ENCODE peak calls at places on chromosome 20, in nine cellular contexts. Y is dorsolateral prefrontal cortex; P is HepG2; D is neuronal stem cell; V is naive thymus-derived CD4-positive, alpha-beta T cell; E is prostate gland; Q is mesenchymal stem cell; G is psoas muscle; K is A549. S is an unnamed sample.

GRCh38 chr20:37968726-37969401 is 64.4 kb downstream of the TTI1 start:
- DNase-seq in Q (peak; percentile 28), P (no peak), Y (no peak), V (no peak), G (no peak), D (no peak), E (no peak), K (peak; percentile 13), S (no peak)

GRCh38 chr20:21352703-21353102 is 44.6 kb downstream of the NKX2-4 start:
- DNase-seq in G (no peak), P (peak; percentile 51), E (no peak), Q (peak; percentile 54), K (no peak), V (no peak), Y (no peak), D (no peak), S (no peak)

GRCh38 chr20:50995506-50995905 is 27.4 kb downstream of the KCNG1 start:
- DNase-seq in G (no peak), D (no peak), P (no peak), E (no peak), Q (peak; percentile 44), K (no peak), V (no peak), Y (no peak), S (no peak)

GRCh38 chr20:20225325-20225724 is 142.6 kb upstream of the INSM1 start:
- DNase-seq in D (no peak), V (no peak), G (no peak), E (no peak), K (no peak), P (no peak), Q (no peak), Y (no peak), S (no peak)

GRCh38 chr20:38880952-38881735 is 45.1 kb upstream of the FAM83D start:
- DNase-seq in G (no peak), K (no peak), Q (no peak), Y (peak; percentile 61), V (no peak), D (no peak), E (no peak), P (no peak), S (no peak)

GRCh38 chr20:37902504-37903313 is at the start of gene VSTM2L:
- DNase-seq in D (no peak), Y (peak; percentile 46), E (no peak), K (peak; percentile 82), Q (peak; percentile 28), P (no peak), G (no peak), V (no peak), S (peak; percentile 11)

GRCh38 chr20:52190437-52191131 is 995 bp downstream of the ZFP64 start:
- DNase-seq in D (no peak), K (peak; percentile 46), G (no peak), E (peak; percentile 19), Y (peak; percentile 23), Q (peak; percentile 55), P (peak; percentile 57), V (peak; percentile 30), S (peak; percentile 8)

GRCh38 chr20:3766381-3766780 is 1.2 kb downstream of the ADISSP start:
- DNase-seq in V (no peak), Y (no peak), K (no peak), D (no peak), G (no peak), E (no peak), Q (no peak), P (no peak), S (no peak)

GRCh38 chr20:16761305-16761829 is 13.2 kb downstream of the OTOR start:
- DNase-seq in G (no peak), K (peak; percentile 83), P (peak; percentile 77), E (peak; percentile 45), D (peak; percentile 59), Y (peak; percentile 33), Q (peak; percentile 73), V (peak; percentile 37), S (peak; percentile 13)

GRCh38 chr20:20710443-20710842 is 2.0 kb downstream of the RALGAPA2 start:
- DNase-seq in V (no peak), P (no peak), E (no peak), D (no peak), G (no peak), Q (no peak), Y (no peak), K (no peak), S (no peak)

GRCh38 chr20:17594443-17594842 is 24.6 kb downstream of the DSTN start:
- DNase-seq in G (no peak), Y (no peak), D (no peak), V (no peak), E (peak; percentile 93), Q (peak; percentile 77), K (no peak), P (no peak), S (no peak)

GRCh38 chr20:59385461-59385860 is 85.0 kb downstream of the EDN3 start:
- DNase-seq in Q (no peak), P (no peak), D (no peak), V (peak; percentile 37), K (peak; percentile 44), Y (no peak), E (no peak), G (no peak), S (peak; percentile 7)

GRCh38 chr20:40838516-40838915 is 149.5 kb upstream of the MAFB start:
- DNase-seq in G (no peak), Q (no peak), Y (no peak), E (no peak), D (no peak), K (no peak), P (no peak), V (no peak), S (no peak)

GRCh38 chr20:40844285-40844684 is 155.2 kb upstream of the MAFB start:
- DNase-seq in Y (no peak), V (no peak), P (no peak), Q (no peak), G (no peak), D (no peak), E (no peak), K (no peak), S (no peak)

GRCh38 chr20:40848530-40848929 is 159.5 kb upstream of the MAFB start:
- DNase-seq in Y (no peak), Q (no peak), D (no peak), V (no peak), E (no peak), P (no peak), G (no peak), K (no peak), S (no peak)

GRCh38 chr20:40843251-40843650 is 154.2 kb upstream of the MAFB start:
- DNase-seq in Y (no peak), V (no peak), D (no peak), G (no peak), K (no peak), E (no peak), Q (no peak), P (no peak), S (no peak)
- H3K27ac ChIP-seq in Y (no peak overlapping the region), V (no peak overlapping the region), D (no peak overlapping the region), G (no peak overlapping the region), K (no peak overlapping the region), E (no peak overlapping the region), Q (no peak overlapping the region), P (no peak overlapping the region), S (no peak overlapping the region)

GRCh38 chr20:62358171-62358719 is 8.9 kb downstream of the LAMA5 start:
- DNase-seq in Y (no peak), K (peak; percentile 77), E (peak; percentile 64), Q (no peak), P (no peak), D (no peak), G (peak; percentile 92), V (no peak), S (no peak)
- H3K27ac ChIP-seq in Y (peak overlapping the region; percentile 91), K (peak overlapping the region; percentile 99), E (peak overlapping the region; percentile 84), Q (peak overlapping the region; percentile 96), P (no peak overlapping the region), D (no peak overlapping the region), G (peak overlapping the region; percentile 85), V (no peak overlapping the region), S (no peak overlapping the region)

GRCh38 chr20:62044671-62045070 is 21.0 kb downstream of the TAF4 start:
- DNase-seq in P (no peak), V (no peak), G (no peak), Q (peak; percentile 6), D (no peak), K (no peak), Y (no peak), E (no peak), S (no peak)
- H3K27ac ChIP-seq in P (peak overlapping the region; percentile 71), V (no peak overlapping the region), G (no peak overlapping the region), Q (no peak overlapping the region), D (no peak overlapping the region), K (no peak overlapping the region), Y (no peak overlapping the region), E (no peak overlapping the region), S (no peak overlapping the region)

GRCh38 chr20:1397710-1398109 is 4.9 kb upstream of the FKBP1A start:
- DNase-seq in E (no peak), K (no peak), G (no peak), Y (no peak), Q (no peak), V (no peak), D (no peak), P (no peak), S (no peak)

GRCh38 chr20:1403624-1404023 is 10.8 kb upstream of the FKBP1A start:
- DNase-seq in G (no peak), D (no peak), Y (no peak), P (no peak), K (no peak), V (no peak), Q (no peak), E (no peak), S (no peak)

GRCh38 chr20:1402149-1402548 is 9.3 kb upstream of the FKBP1A start:
- DNase-seq in K (no peak), E (no peak), Q (peak; percentile 47), Y (no peak), P (no peak), G (no peak), D (no peak), V (no peak), S (no peak)

GRCh38 chr20:1405801-1406200 is 12.9 kb upstream of the FKBP1A start:
- DNase-seq in V (no peak), Y (no peak), G (no peak), D (no peak), K (no peak), Q (no peak), P (no peak), E (no peak), S (no peak)

GRCh38 chr20:1401431-1401907 is 8.6 kb upstream of the FKBP1A start:
- DNase-seq in D (no peak), P (peak; percentile 47), Q (no peak), Y (no peak), E (no peak), K (no peak), G (no peak), V (no peak), S (no peak)
- H3K27ac ChIP-seq in D (no peak overlapping the region), P (no peak overlapping the region), Q (no peak overlapping the region), Y (no peak overlapping the region), E (no peak overlapping the region), K (no peak overlapping the region), G (no peak overlapping the region), V (no peak overlapping the region), S (no peak overlapping the region)

GRCh38 chr20:12596863-12597262 is 411.9 kb upstream of the SPTLC3 start:
- DNase-seq in K (no peak), D (no peak), E (no peak), Q (no peak), Y (no peak), G (no peak), P (no peak), V (no peak), S (no peak)
- H3K27ac ChIP-seq in K (no peak overlapping the region), D (no peak overlapping the region), E (no peak overlapping the region), Q (no peak overlapping the region), Y (no peak overlapping the region), G (no peak overlapping the region), P (no peak overlapping the region), V (no peak overlapping the region), S (no peak overlapping the region)

S was measured in HL-60.